ENCODE peak calls at places on chromosomes 11 and 22, in five cellular contexts. Z, V, M, B and G are unnamed samples.

GRCh38 chr11:109435121-109435742 is 13.2 kb downstream of the C11orf87 start:
- DNase-seq in B (no peak), M (no peak), V (no peak), Z (no peak), G (no peak)

GRCh38 chr11:44761546-44761961 is 34.8 kb downstream of the TSPAN18 start:
- DNase-seq in B (no peak), Z (no peak), M (no peak), V (no peak), G (no peak)

GRCh38 chr11:33892906-33893594 is 1.2 kb upstream of the LMO2 start:
- DNase-seq in M (no peak), B (no peak), V (no peak), Z (no peak), G (no peak)

GRCh38 chr11:37973926-37974325 is 1375.9 kb upstream of the RAG2 start:
- DNase-seq in Z (no peak), M (no peak), B (peak; percentile 61), V (no peak), G (no peak)

GRCh38 chr11:27296406-27296994 is 66.5 kb downstream of the CCDC34 start:
- DNase-seq in V (no peak), M (peak; percentile 27), Z (no peak), B (peak; percentile 80), G (no peak)

GRCh38 chr11:64900263-64900678 is 16.7 kb downstream of the ATG2A start:
- DNase-seq in M (no peak), B (peak; percentile 39), Z (no peak), V (no peak), G (no peak)

GRCh38 chr22:47005506-47006408 is 243.3 kb downstream of the TBC1D22A start:
- DNase-seq in M (no peak), B (no peak), Z (no peak), V (no peak), G (no peak)

GRCh38 chr22:33865248-33865647 is 55.0 kb downstream of the LARGE1 start:
- DNase-seq in V (no peak), Z (no peak), B (no peak), M (no peak), G (no peak)

GRCh38 chr11:123729602-123730001 is 11.9 kb downstream of the ZNF202 start:
- DNase-seq in M (no peak), Z (no peak), V (no peak), B (peak; percentile 31), G (no peak)

GRCh38 chr22:31295831-31296230 is 3.5 kb upstream of the PIK3IP1 start:
- DNase-seq in B (peak; percentile 37), V (no peak), M (no peak), Z (no peak), G (no peak)

GRCh38 chr11:61627831-61628753 is 47.2 kb upstream of the SYT7 start:
- DNase-seq in V (peak; percentile 80), B (peak; percentile 82), M (peak; percentile 45), Z (peak; percentile 93), G (peak; percentile 83)
- TF ChIP-seq CTCF in V (peak; percentile 85), B (peak; percentile 89), M (peak; percentile 96), Z (peak; percentile 97), G (peak; percentile 87)

GRCh38 chr11:92154611-92155010 is 70.0 kb upstream of the FAT3 start:
- DNase-seq in V (no peak), Z (no peak), B (no peak), M (no peak), G (no peak)

GRCh38 chr11:92153542-92153941 is 71.1 kb upstream of the FAT3 start:
- DNase-seq in Z (no peak), M (no peak), B (no peak), V (no peak), G (no peak)

GRCh38 chr11:92152245-92152644 is 72.4 kb upstream of the FAT3 start:
- DNase-seq in M (no peak), Z (peak; percentile 82), B (no peak), V (no peak), G (no peak)

GRCh38 chr11:92149996-92150395 is 74.6 kb upstream of the FAT3 start:
- DNase-seq in B (no peak), V (no peak), Z (no peak), M (no peak), G (no peak)
- TF ChIP-seq CTCF in B (peak; percentile 6), V (no peak), Z (peak; percentile 41), M (no peak), G (no peak)

GRCh38 chr11:32068134-32068533 is 22.7 kb upstream of the RCN1 start:
- DNase-seq in Z (no peak), B (peak; percentile 4), V (no peak), M (no peak), G (no peak)

GRCh38 chr11:32069361-32070058 is 21.4 kb upstream of the RCN1 start:
- DNase-seq in B (no peak), Z (no peak), V (no peak), M (no peak), G (no peak)

GRCh38 chr11:32072872-32073661 is 17.8 kb upstream of the RCN1 start:
- DNase-seq in V (peak; percentile 81), Z (no peak), M (no peak), B (no peak), G (no peak)

GRCh38 chr11:32070707-32071106 is 20.2 kb upstream of the RCN1 start:
- DNase-seq in V (no peak), M (no peak), Z (no peak), B (no peak), G (no peak)

DNA sequence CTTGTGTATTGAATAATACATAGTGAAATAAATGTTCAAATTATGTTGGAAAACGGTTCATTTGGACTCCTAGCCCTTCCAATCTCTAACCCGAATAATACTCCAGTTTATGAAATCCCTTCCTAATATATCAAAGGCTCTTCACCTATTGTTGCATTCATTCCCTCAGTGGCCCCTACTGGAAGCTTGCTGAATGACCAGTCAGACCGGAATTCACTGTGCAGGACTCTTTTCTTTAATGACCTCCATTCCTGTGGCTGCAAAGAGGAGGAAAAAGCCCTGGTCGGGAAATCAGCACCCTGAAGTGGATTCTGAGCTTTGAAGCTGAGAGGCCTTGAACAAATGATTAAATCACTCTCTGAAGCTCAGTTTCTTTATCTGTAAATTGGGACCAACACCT is 19.1 kb upstream of the RCN1 start:
- DNase-seq in M (no peak), B (peak; percentile 71), Z (no peak), V (no peak), G (peak; percentile 42)
- TF ChIP-seq CTCF in M (peak; percentile 60), B (peak; percentile 74), Z (peak; percentile 70), V (peak; percentile 59), G (peak; percentile 48)

GRCh38 chr11:72553748-72554147 is 119.4 kb upstream of the CLPB start:
- DNase-seq in B (no peak), M (no peak), Z (peak; percentile 84), V (no peak), G (no peak)
- TF ChIP-seq CTCF in B (no peak), M (peak; percentile 39), Z (peak; percentile 78), V (no peak), G (no peak)

DNA sequence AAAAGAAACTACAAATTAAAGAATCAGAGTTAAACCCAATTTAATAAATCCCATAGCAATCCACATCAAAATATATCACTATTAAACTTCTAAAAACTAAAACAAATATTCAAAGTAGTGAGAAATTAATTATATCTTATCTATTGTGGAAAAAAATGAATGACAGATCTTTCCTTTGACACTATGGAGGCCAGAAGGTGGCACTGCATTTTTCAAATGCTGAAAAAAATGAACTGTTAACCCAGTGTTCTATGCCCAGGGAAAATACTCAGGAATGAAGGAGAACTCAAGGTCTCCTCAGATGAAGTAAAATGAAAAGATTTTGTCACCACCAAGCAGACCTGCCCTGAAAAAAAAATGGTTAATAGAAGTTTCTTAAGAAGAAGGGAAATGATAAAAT is 27.7 kb downstream of the TYR start:
- DNase-seq in M (peak; percentile 4), V (no peak), Z (no peak), B (peak; percentile 2), G (no peak)
- TF ChIP-seq CTCF in M (peak; percentile 19), V (no peak), Z (peak; percentile 26), B (no peak), G (no peak)

GRCh38 chr11:36433896-36434295 is 76.2 kb downstream of the TRAF6 start:
- DNase-seq in M (no peak), Z (no peak), V (no peak), B (no peak), G (no peak)

GRCh38 chr11:36432093-36432469 is 78.0 kb downstream of the TRAF6 start:
- DNase-seq in M (no peak), B (no peak), V (no peak), Z (no peak), G (no peak)

GRCh38 chr11:36432747-36433146 is 77.3 kb downstream of the TRAF6 start:
- DNase-seq in B (no peak), Z (no peak), V (no peak), M (no peak), G (no peak)

GRCh38 chr11:36427876-36428275 is 82.2 kb downstream of the TRAF6 start:
- DNase-seq in Z (no peak), V (no peak), M (no peak), B (no peak), G (no peak)

DNA sequence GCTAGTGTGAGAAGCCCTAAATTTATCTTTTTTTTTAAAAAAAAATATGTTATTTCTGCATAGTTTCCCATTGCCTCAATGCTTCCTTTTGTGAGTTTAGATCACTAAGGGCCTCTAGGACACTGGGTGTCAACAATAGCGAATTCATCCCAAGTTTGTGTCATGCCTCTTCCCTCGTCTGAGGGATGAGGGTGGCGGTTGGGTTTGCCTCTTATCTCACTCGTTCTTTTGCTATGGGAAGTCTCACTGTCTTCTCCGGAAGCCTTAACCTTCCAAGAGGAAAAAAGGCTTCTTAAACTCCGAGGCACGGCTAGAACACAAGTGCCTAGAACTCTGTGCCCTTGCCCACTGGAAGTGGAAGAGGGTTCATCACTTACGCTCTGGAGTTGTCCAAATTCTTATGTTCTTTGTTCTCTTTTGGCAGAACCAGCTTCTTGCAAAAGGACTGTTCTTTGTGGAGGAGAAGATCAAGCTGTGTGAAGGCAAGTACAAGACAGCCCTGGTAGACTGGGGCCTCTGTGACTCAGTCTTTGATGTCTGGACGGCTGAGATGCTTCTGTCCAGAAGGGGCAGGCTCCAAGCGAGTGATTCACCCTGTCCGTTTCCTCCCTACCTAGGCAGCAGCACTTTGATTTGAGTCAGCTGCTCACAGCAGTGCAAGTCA is 78.5 kb downstream of the TRAF6 start:
- DNase-seq in B (peak; percentile 98), Z (no peak), M (peak; percentile 84), V (no peak), G (no peak)
- TF ChIP-seq CTCF in B (no peak), Z (no peak), M (peak; percentile 30), V (no peak), G (no peak)

DNA sequence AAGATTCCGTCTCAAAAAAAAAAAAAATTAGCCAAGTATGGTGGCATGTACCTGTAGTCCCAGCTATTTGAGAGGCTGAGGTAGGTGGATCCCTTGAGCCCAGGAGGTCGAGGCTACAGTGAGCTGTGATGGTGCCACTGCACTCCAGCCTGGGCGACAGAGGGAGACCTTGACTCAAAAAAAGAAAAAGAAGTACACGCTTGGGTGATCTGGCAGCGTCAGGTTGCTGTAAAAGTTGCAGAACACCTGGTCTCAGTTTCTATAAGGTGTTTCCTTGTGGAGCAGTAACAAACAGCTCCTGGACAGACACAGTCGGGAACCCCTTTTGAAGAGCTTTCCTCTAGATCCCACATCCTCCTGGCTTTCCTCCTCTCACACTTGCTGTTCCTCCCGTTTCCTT is 45.8 kb downstream of the SCGB1A1 start:
- DNase-seq in Z (no peak), B (no peak), M (no peak), V (no peak), G (no peak)
- TF ChIP-seq CTCF in Z (no peak), B (no peak), M (no peak), V (no peak), G (no peak)